ENCODE peak calls at places on chromosomes 7 and 10, in seven cellular contexts. W is ovary, O is heart left ventricle, S is A549, E is prostate gland, A is sigmoid colon, K is spleen. H is an unnamed sample. For H3K9me3, the result is how much of the 10 kb centered on the place peaks cover.

GRCh38 chr10:66819691-66820090 is 106.1 kb upstream of the LRRTM3 start:
- DNase-seq in W (no peak), O (no peak), S (no peak), E (no peak), A (no peak), K (no peak), H (no peak)

GRCh38 chr7:121755286-121755685 is 117.7 kb upstream of the PTPRZ1 start:
- DNase-seq in W (no peak), O (no peak), S (no peak), E (no peak), A (no peak), K (no peak), H (no peak)

GRCh38 chr7:118872568-118872967 is 648.1 kb downstream of the ANKRD7 start:
- DNase-seq in W (no peak), O (no peak), S (peak), E (peak), A (no peak), K (no peak), H (no peak)

GRCh38 chr7:50246551-50246950 is 58.0 kb upstream of the IKZF1 start:
- DNase-seq in W (no peak), O (no peak), S (no peak), E (no peak), A (no peak), K (no peak), H (no peak)

GRCh38 chr10:87675396-87676376 is 16.0 kb downstream of the PAPSS2 start:
- DNase-seq in W (no peak), O (no peak), S (peak), E (no peak), A (no peak), K (no peak), H (no peak)

GRCh38 chr10:79069325-79070090 is 742 bp downstream of the ZMIZ1 start:
- DNase-seq in W (no peak), O (peak), S (peak), E (no peak), A (peak), K (peak), H (no peak)

GRCh38 chr7:92754756-92755581 is 81.4 kb downstream of the CDK6 start:
- DNase-seq in W (no peak), O (no peak), S (no peak), E (no peak), A (no peak), K (no peak), H (peak)

GRCh38 chr10:63522129-63522687 is 1.0 kb downstream of the REEP3 start:
- DNase-seq in W (no peak), O (no peak), S (peak), E (no peak), A (no peak), K (no peak), H (no peak)

GRCh38 chr7:101880536-101881443 is 63.4 kb downstream of the CUX1 start:
- DNase-seq in W (no peak), O (no peak), S (no peak), E (peak), A (no peak), K (no peak), H (peak)

GRCh38 chr7:26490631-26491624 is 199.3 kb downstream of the SNX10 start:
- DNase-seq in W (no peak), O (no peak), S (no peak), E (peak), A (no peak), K (no peak), H (peak)

GRCh38 chr10:46304671-46305429 is 18.1 kb downstream of the ANTXRL start:
- DNase-seq in W (no peak), O (no peak), S (no peak), E (no peak), A (peak), K (peak), H (no peak)

GRCh38 chr7:21430575-21430954 is 2.7 kb downstream of the SP4 start:
- DNase-seq in W (no peak), O (no peak), S (no peak), E (no peak), A (no peak), K (no peak), H (no peak)

GRCh38 chr7:19713676-19714075 is 4.8 kb upstream of the POLR1F start:
- DNase-seq in W (no peak), O (no peak), S (peak), E (no peak), A (no peak), K (no peak), H (no peak)

GRCh38 chr7:691361-692045 is 35.0 kb upstream of the DNAAF5 start:
- DNase-seq in W (no peak), O (no peak), S (no peak), E (no peak), A (peak), K (peak), H (no peak)

GRCh38 chr7:153628825-153629224 is 423.4 kb upstream of the DPP6 start:
- DNase-seq in W (no peak), O (no peak), S (no peak), E (no peak), A (no peak), K (no peak), H (no peak)

GRCh38 chr7:24877790-24878311 is 102.1 kb downstream of the OSBPL3 start:
- DNase-seq in W (no peak), O (no peak), S (no peak), E (no peak), A (no peak), K (no peak), H (no peak)

GRCh38 chr7:109235316-109235715 is 665.6 kb downstream of the DNAJB9 start:
- DNase-seq in W (no peak), O (no peak), S (no peak), E (no peak), A (no peak), K (no peak), H (no peak)

GRCh38 chr7:154503962-154504550 is 451.9 kb downstream of the DPP6 start:
- DNase-seq in W (no peak), O (no peak), S (peak), E (no peak), A (no peak), K (no peak), H (no peak)

GRCh38 chr10:29535778-29536459 is 98.9 kb downstream of the SVIL start:
- DNase-seq in W (no peak), O (no peak), S (no peak), E (no peak), A (no peak), K (no peak), H (peak)

GRCh38 chr7:103680161-103681144 is 234.4 kb upstream of the SLC26A5 start:
- DNase-seq in W (no peak), O (no peak), S (no peak), E (no peak), A (no peak), K (no peak), H (no peak)

GRCh38 chr10:24488631-24489030 is 235.1 kb downstream of the ARHGAP21 start:
- DNase-seq in W (no peak), O (no peak), S (no peak), E (peak), A (no peak), K (no peak), H (no peak)

GRCh38 chr10:114916653-114917052 is 21.3 kb upstream of the TRUB1 start:
- DNase-seq in W (no peak), O (no peak), S (no peak), E (no peak), A (no peak), K (no peak), H (no peak)

GRCh38 chr10:26879744-26880143 is 19.0 kb upstream of the ABI1 start:
- DNase-seq in W (no peak), O (no peak), S (peak), E (no peak), A (no peak), K (no peak), H (no peak)

GRCh38 chr7:2979276-2979675 is 64.4 kb downstream of the CARD11 start:
- DNase-seq in W (no peak), O (no peak), S (no peak), E (no peak), A (no peak), K (no peak), H (no peak)

GRCh38 chr7:1694981-1695511 is 25.0 kb downstream of the ELFN1 start:
- DNase-seq in W (no peak), O (peak), S (no peak), E (no peak), A (peak), K (peak), H (no peak)

GRCh38 chr7:36279926-36280315 is 109.7 kb upstream of the ANLN start:
- DNase-seq in W (no peak), O (no peak), S (no peak), E (no peak), A (peak), K (no peak), H (no peak)

GRCh38 chr10:88318803-88319202 is 264.3 kb downstream of the RNLS start:
- DNase-seq in W (no peak), O (no peak), S (peak), E (no peak), A (no peak), K (no peak), H (no peak)

GRCh38 chr10:76779163-76779820 is 858.3 kb downstream of the KCNMA1 start:
- DNase-seq in W (no peak), O (no peak), S (no peak), E (no peak), A (no peak), K (no peak), H (no peak)

GRCh38 chr10:114242235-114242634 is 3.2 kb downstream of the VWA2 start:
- DNase-seq in W (no peak), O (no peak), S (no peak), E (no peak), A (no peak), K (no peak), H (no peak)

GRCh38 chr7:149304006-149304405 is 42.0 kb downstream of the ZNF783 start:
- DNase-seq in W (no peak), O (no peak), S (no peak), E (no peak), A (no peak), K (no peak), H (no peak)

GRCh38 chr7:3092468-3092867 is 48.8 kb upstream of the CARD11 start:
- DNase-seq in W (no peak), O (peak), S (no peak), E (no peak), A (peak), K (peak), H (peak)

GRCh38 chr7:913736-914520 is 37.6 kb downstream of the GET4 start:
- DNase-seq in W (no peak), O (no peak), S (no peak), E (peak), A (peak), K (no peak), H (no peak)

GRCh38 chr10:91344117-91344856 is 65.9 kb upstream of the HECTD2 start:
- DNase-seq in W (no peak), O (no peak), S (no peak), E (no peak), A (no peak), K (no peak), H (no peak)

GRCh38 chr10:50226610-50227009 is 24.7 kb downstream of the ASAH2 start:
- DNase-seq in W (no peak), O (no peak), S (no peak), E (no peak), A (no peak), K (no peak), H (no peak)

GRCh38 chr10:102394079-102394800 is 1.3 kb upstream of the NFKB2 start:
- DNase-seq in W (peak), O (peak), S (peak), E (peak), A (peak), K (peak), H (peak)
- TF ChIP-seq CTCF in W (peak), O (peak), S (peak), E (peak), A (peak), K (peak), H (no peak)

GRCh38 chr7:117717341-117717740 is 155.9 kb downstream of the CTTNBP2 start:
- DNase-seq in W (no peak), O (no peak), S (no peak), E (no peak), A (no peak), K (no peak), H (no peak)

GRCh38 chr7:117716707-117717294 is 156.4 kb downstream of the CTTNBP2 start:
- DNase-seq in W (no peak), O (no peak), S (peak), E (no peak), A (no peak), K (no peak), H (no peak)

GRCh38 chr7:117718116-117718515 is 155.1 kb downstream of the CTTNBP2 start:
- DNase-seq in W (no peak), O (no peak), S (no peak), E (no peak), A (no peak), K (no peak), H (no peak)

GRCh38 chr7:117715784-117716445 is 157.3 kb downstream of the CTTNBP2 start:
- DNase-seq in W (no peak), O (no peak), S (peak), E (peak), A (no peak), K (no peak), H (no peak)

GRCh38 chr7:117719377-117719776 is 153.9 kb downstream of the CTTNBP2 start:
- DNase-seq in W (no peak), O (no peak), S (no peak), E (no peak), A (no peak), K (no peak), H (no peak)
- TF ChIP-seq POLR2A in W (no peak), O (no peak), S (no peak), E (no peak), A (no peak), K (no peak), H (no peak)

GRCh38 chr7:158007697-158008257 is 579.8 kb downstream of the PTPRN2 start:
- DNase-seq in W (no peak), O (no peak), S (no peak), E (no peak), A (no peak), K (peak), H (no peak)

GRCh38 chr7:158003441-158004122 is 584.0 kb downstream of the PTPRN2 start:
- DNase-seq in W (no peak), O (no peak), S (no peak), E (no peak), A (no peak), K (peak), H (no peak)

GRCh38 chr7:158004123-158004490 is 583.5 kb downstream of the PTPRN2 start:
- DNase-seq in W (no peak), O (no peak), S (no peak), E (no peak), A (no peak), K (peak), H (no peak)

GRCh38 chr7:158006841-158007696 is 580.6 kb downstream of the PTPRN2 start:
- DNase-seq in W (no peak), O (no peak), S (no peak), E (no peak), A (no peak), K (peak), H (no peak)

DNA sequence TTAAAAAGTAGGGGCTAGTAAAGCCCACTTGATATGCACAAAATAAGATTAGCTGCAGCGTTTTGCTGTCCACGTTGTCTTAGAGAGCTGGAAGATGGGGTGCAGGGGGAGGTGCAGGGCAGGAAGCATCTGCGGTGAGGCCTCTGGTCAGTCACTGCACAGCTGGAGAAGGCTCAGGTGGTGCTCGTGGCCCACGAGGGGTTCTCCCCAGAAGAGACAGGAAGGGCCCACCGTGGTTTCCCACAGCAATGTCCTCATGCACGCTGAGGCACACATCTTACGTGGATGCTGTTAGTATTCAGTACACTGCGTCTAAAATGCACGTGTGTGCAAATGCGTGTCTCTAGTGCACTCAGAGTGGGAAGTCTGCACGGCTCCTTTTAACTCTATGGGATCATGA is 582.1 kb downstream of the PTPRN2 start:
- DNase-seq in W (no peak), O (no peak), S (no peak), E (no peak), A (no peak), K (peak), H (no peak)
- H3K9me3 ChIP-seq in W (under half), O (under half), S (under half), E (under half), A (under half), K (under half), H (under half)

GRCh38 chr7:98398567-98399372 is 2.1 kb downstream of the BAIAP2L1 start:
- DNase-seq in W (no peak), O (no peak), S (peak), E (peak), A (no peak), K (no peak), H (no peak)
- TF ChIP-seq CTCF in W (no peak), O (no peak), S (no peak), E (no peak), A (no peak), K (no peak), H (no peak)

H was measured in gastrocnemius medialis.